ENCODE peak calls at places on chromosome 21, in five cellular contexts. One of them, this sample, is unnamed.

GRCh38 chr21:37780991-37781983 is 135.0 kb downstream of the KCNJ6 start:
- DNase-seq in neural progenitor cell: no peak
- DNase-seq in adipocyte: no peak
- DNase-seq in H1: no peak
- DNase-seq in trophoblast cell: peak
- DNase-seq in this sample: no peak

GRCh38 chr21:28018741-28019669 is 973.7 kb downstream of the LTN1 start:
- DNase-seq in H1: no peak
- DNase-seq in neural progenitor cell: no peak
- DNase-seq in trophoblast cell: no peak
- DNase-seq in adipocyte: no peak
- DNase-seq in this sample: no peak

GRCh38 chr21:26028183-26028582 is 142.4 kb downstream of the APP start:
- DNase-seq in trophoblast cell: no peak
- DNase-seq in H1: no peak
- DNase-seq in adipocyte: no peak
- DNase-seq in neural progenitor cell: no peak
- DNase-seq in this sample: no peak

GRCh38 chr21:44281801-44282200 is 3.9 kb upstream of the AIRE start:
- DNase-seq in trophoblast cell: no peak
- DNase-seq in neural progenitor cell: no peak
- DNase-seq in adipocyte: no peak
- DNase-seq in H1: no peak
- DNase-seq in this sample: no peak

GRCh38 chr21:22189278-22189677 is 1191.1 kb downstream of the NCAM2 start:
- DNase-seq in neural progenitor cell: no peak
- DNase-seq in adipocyte: no peak
- DNase-seq in H1: no peak
- DNase-seq in trophoblast cell: no peak
- DNase-seq in this sample: no peak

GRCh38 chr21:19256934-19257660 is 853.5 kb upstream of the TMPRSS15 start:
- DNase-seq in trophoblast cell: no peak
- DNase-seq in neural progenitor cell: peak
- DNase-seq in adipocyte: no peak
- DNase-seq in H1: no peak
- DNase-seq in this sample: peak

GRCh38 chr21:39633043-39633442 is 20.3 kb downstream of the B3GALT5 start:
- DNase-seq in adipocyte: peak
- DNase-seq in trophoblast cell: no peak
- DNase-seq in neural progenitor cell: no peak
- DNase-seq in H1: no peak
- DNase-seq in this sample: no peak

GRCh38 chr21:38258803-38259485 is 2.2 kb downstream of the KCNJ15 start:
- DNase-seq in H1: no peak
- DNase-seq in neural progenitor cell: no peak
- DNase-seq in adipocyte: peak
- DNase-seq in trophoblast cell: peak
- DNase-seq in this sample: no peak

GRCh38 chr21:37253991-37254390 is 13.1 kb downstream of the VPS26C start:
- DNase-seq in trophoblast cell: no peak
- DNase-seq in H1: no peak
- DNase-seq in adipocyte: peak
- DNase-seq in neural progenitor cell: no peak
- DNase-seq in this sample: no peak

GRCh38 chr21:39004776-39005605 is 178.3 kb downstream of the PSMG1 start:
- DNase-seq in adipocyte: no peak
- DNase-seq in H1: no peak
- DNase-seq in trophoblast cell: no peak
- DNase-seq in neural progenitor cell: no peak
- DNase-seq in this sample: no peak

GRCh38 chr21:15054606-15055239 is 10.1 kb downstream of the NRIP1 start:
- DNase-seq in H1: no peak
- DNase-seq in trophoblast cell: no peak
- DNase-seq in adipocyte: no peak
- DNase-seq in neural progenitor cell: no peak
- DNase-seq in this sample: no peak
- H3K9ac ChIP-seq in H1: no peak
- H3K9ac ChIP-seq in trophoblast cell: no peak
- H3K9ac ChIP-seq in adipocyte: no peak
- H3K9ac ChIP-seq in neural progenitor cell: no peak
- H3K9ac ChIP-seq in this sample: no peak

GRCh38 chr21:35106246-35106835 is 57.2 kb upstream of the RUNX1 start:
- DNase-seq in neural progenitor cell: no peak
- DNase-seq in adipocyte: no peak
- DNase-seq in H1: no peak
- DNase-seq in trophoblast cell: no peak
- DNase-seq in this sample: no peak
- H3K9ac ChIP-seq in neural progenitor cell: no peak
- H3K9ac ChIP-seq in adipocyte: no peak
- H3K9ac ChIP-seq in H1: no peak
- H3K9ac ChIP-seq in trophoblast cell: no peak
- H3K9ac ChIP-seq in this sample: no peak

GRCh38 chr21:42527489-42528158 is 14.0 kb downstream of the SLC37A1 start:
- DNase-seq in H1: no peak
- DNase-seq in neural progenitor cell: no peak
- DNase-seq in trophoblast cell: no peak
- DNase-seq in adipocyte: no peak
- DNase-seq in this sample: no peak
- H3K9ac ChIP-seq in H1: no peak
- H3K9ac ChIP-seq in neural progenitor cell: no peak
- H3K9ac ChIP-seq in trophoblast cell: no peak
- H3K9ac ChIP-seq in adipocyte: no peak
- H3K9ac ChIP-seq in this sample: no peak

GRCh38 chr21:35046880-35047229 is 2.2 kb downstream of the RUNX1 start:
- DNase-seq in adipocyte: peak
- DNase-seq in H1: no peak
- DNase-seq in neural progenitor cell: no peak
- DNase-seq in trophoblast cell: peak
- DNase-seq in this sample: no peak

GRCh38 chr21:35045539-35046222 is 3.4 kb downstream of the RUNX1 start:
- DNase-seq in neural progenitor cell: no peak
- DNase-seq in adipocyte: no peak
- DNase-seq in trophoblast cell: no peak
- DNase-seq in H1: no peak
- DNase-seq in this sample: no peak

GRCh38 chr21:35048183-35048601 is 910 bp downstream of the RUNX1 start:
- DNase-seq in H1: no peak
- DNase-seq in trophoblast cell: peak
- DNase-seq in neural progenitor cell: peak
- DNase-seq in adipocyte: peak
- DNase-seq in this sample: no peak

GRCh38 chr21:35044770-35045538 is 4.1 kb downstream of the RUNX1 start:
- DNase-seq in trophoblast cell: no peak
- DNase-seq in adipocyte: no peak
- DNase-seq in neural progenitor cell: no peak
- DNase-seq in H1: no peak
- DNase-seq in this sample: no peak

GRCh38 chr21:35046223-35046690 is 2.8 kb downstream of the RUNX1 start:
- DNase-seq in H1: no peak
- DNase-seq in trophoblast cell: no peak
- DNase-seq in neural progenitor cell: no peak
- DNase-seq in adipocyte: no peak
- DNase-seq in this sample: no peak
- H3K9ac ChIP-seq in H1: no peak
- H3K9ac ChIP-seq in trophoblast cell: no peak
- H3K9ac ChIP-seq in neural progenitor cell: no peak
- H3K9ac ChIP-seq in adipocyte: peak
- H3K9ac ChIP-seq in this sample: no peak